ENCODE peak calls at places on chromosomes 3 and 15, in four cellular contexts. R is HEK293T, P is HepG2, X is GM12878. J is an unnamed sample.

GRCh38 chr3:38121832-38122461 is 15.0 kb downstream of the ACAA1 start:
- DNase-seq in R (no peak), P (no peak), X (no peak), J (no peak)

GRCh38 chr3:102089904-102090492 is 240.7 kb downstream of the NFKBIZ start:
- DNase-seq in X (no peak), R (peak), P (no peak), J (no peak)

GRCh38 chr3:188656196-188656982 is 502.4 kb downstream of the LPP start:
- DNase-seq in P (no peak), X (no peak), R (no peak), J (no peak)

GRCh38 chr3:18098960-18099587 is 326.1 kb downstream of the SATB1 start:
- DNase-seq in R (no peak), P (no peak), X (no peak), J (no peak)

GRCh38 chr3:131738095-131738494 is 235.3 kb upstream of the MRPL3 start:
- DNase-seq in R (no peak), P (no peak), X (no peak), J (no peak)

GRCh38 chr15:83112233-83112958 is 5.0 kb downstream of the TM6SF1 start:
- DNase-seq in X (no peak), P (no peak), R (no peak), J (no peak)

GRCh38 chr15:56965614-56966013 is 47.2 kb downstream of the TCF12 start:
- DNase-seq in P (no peak), X (no peak), R (no peak), J (no peak)

GRCh38 chr3:134330895-134331810 is 43.1 kb downstream of the AMOTL2 start:
- DNase-seq in P (no peak), R (no peak), X (no peak), J (no peak)

GRCh38 chr3:85785766-85786165 is 827.0 kb downstream of the CADM2 start:
- DNase-seq in R (no peak), X (no peak), P (no peak), J (no peak)

GRCh38 chr3:171351676-171352075 is 108.5 kb downstream of the TNIK start:
- DNase-seq in P (no peak), X (no peak), R (no peak), J (no peak)

GRCh38 chr15:99526174-99526573 is 39.6 kb upstream of the MEF2A start:
- DNase-seq in X (no peak), R (no peak), P (no peak), J (no peak)

GRCh38 chr3:123373535-123373987 is 75.3 kb downstream of the ADCY5 start:
- DNase-seq in R (no peak), P (no peak), X (no peak), J (peak)

GRCh38 chr3:123385981-123386380 is 62.9 kb downstream of the ADCY5 start:
- DNase-seq in R (no peak), X (no peak), P (no peak), J (no peak)

GRCh38 chr3:172246107-172246870 is 202.0 kb downstream of the GHSR start:
- DNase-seq in P (no peak), R (no peak), X (no peak), J (no peak)

GRCh38 chr3:194606163-194606562 is 27.1 kb downstream of the TMEM44 start:
- DNase-seq in P (no peak), R (no peak), X (no peak), J (no peak)

GRCh38 chr3:1190576-1190975 is 97.8 kb downstream of the CNTN6 start:
- DNase-seq in R (no peak), P (no peak), X (no peak), J (no peak)

GRCh38 chr3:25820372-25820771 is 30.5 kb downstream of the OXSM start:
- DNase-seq in P (no peak), R (no peak), X (no peak), J (no peak)

GRCh38 chr15:84737005-84737404 is 11.4 kb upstream of the ZNF592 start:
- DNase-seq in P (no peak), R (no peak), X (no peak), J (no peak)

GRCh38 chr3:158847466-158847849 is 45.6 kb downstream of the MFSD1 start:
- DNase-seq in X (no peak), R (no peak), P (no peak), J (no peak)

GRCh38 chr15:40459391-40460015 is 11.3 kb upstream of the CHST14 start:
- DNase-seq in R (no peak), X (no peak), P (no peak), J (no peak)

DNA sequence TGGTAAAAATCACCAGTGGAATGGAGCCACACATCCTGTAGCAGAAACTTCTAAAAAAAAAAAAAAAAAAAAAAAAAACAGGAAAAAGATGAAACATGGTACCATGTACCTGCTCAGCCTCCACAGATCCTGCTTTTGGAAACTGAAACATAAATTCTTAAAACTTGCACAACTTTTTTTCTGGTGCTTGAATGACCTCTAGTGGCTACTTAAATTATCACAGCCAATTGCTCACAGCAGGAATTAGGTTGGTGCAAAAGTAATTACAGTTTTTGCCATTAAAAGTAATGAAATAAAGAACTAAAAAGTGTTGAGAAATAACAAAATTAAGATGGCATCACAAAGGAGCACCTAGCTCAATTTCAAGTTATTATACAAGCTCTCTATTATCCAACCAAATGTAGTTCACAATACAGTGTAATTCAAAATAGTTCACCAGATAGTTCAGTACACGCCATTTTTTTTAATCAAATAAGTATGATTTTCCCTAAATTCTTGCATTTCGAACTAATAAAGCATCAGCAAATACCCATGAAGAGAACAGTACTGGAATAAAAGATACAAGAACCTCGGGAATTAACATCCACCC is 80.6 kb downstream of the ULK4 start:
- DNase-seq in X (no peak), P (peak), R (peak), J (peak)
- TF ChIP-seq TARDBP in X (no peak), P (no peak), R (no peak), J (no peak)

GRCh38 chr15:71458089-71458660 is 342.9 kb downstream of the THSD4 start:
- DNase-seq in X (no peak), P (no peak), R (no peak), J (no peak)

GRCh38 chr15:71461748-71462147 is 346.5 kb downstream of the THSD4 start:
- DNase-seq in X (no peak), P (no peak), R (no peak), J (no peak)

GRCh38 chr15:71462638-71463037 is 347.4 kb downstream of the THSD4 start:
- DNase-seq in X (no peak), R (no peak), P (no peak), J (no peak)

GRCh38 chr15:71465109-71465508 is 345.2 kb upstream of the NR2E3 start:
- DNase-seq in X (no peak), R (no peak), P (no peak), J (no peak)

DNA sequence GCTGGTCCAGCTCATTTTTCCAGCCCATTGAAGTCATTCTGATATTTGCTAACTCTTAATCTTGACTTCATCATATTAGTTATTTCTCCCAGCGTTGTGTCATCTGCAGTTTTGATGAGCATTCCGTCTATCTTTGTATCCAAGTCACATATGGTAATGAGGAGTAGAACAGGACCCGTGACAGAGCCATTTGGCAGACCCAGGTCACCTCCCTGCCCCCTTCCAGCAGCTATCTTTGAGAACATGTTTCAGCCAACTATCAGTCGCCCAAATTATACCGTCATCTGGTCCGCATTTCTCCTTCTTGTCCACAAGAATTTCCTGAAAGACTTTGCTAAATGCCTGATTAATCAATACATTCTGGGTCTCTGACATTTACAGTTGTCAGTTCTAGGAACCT is 347.2 kb upstream of the NR2E3 start:
- DNase-seq in X (no peak), P (no peak), R (no peak), J (no peak)
- TF ChIP-seq TARDBP in X (no peak), P (no peak), R (no peak), J (no peak)

GRCh38 chr3:155553800-155554199 is 191.1 kb downstream of the PLCH1 start:
- DNase-seq in R (no peak), X (no peak), P (peak), J (no peak)
- TF ChIP-seq TARDBP in R (no peak), X (no peak), P (no peak), J (no peak)

GRCh38 chr3:177427096-177427495 is 229.8 kb upstream of the TBL1XR1 start:
- DNase-seq in X (peak), R (no peak), P (no peak), J (no peak)

GRCh38 chr3:177425042-177425441 is 227.8 kb upstream of the TBL1XR1 start:
- DNase-seq in P (no peak), X (no peak), R (no peak), J (no peak)

GRCh38 chr3:177427540-177427939 is 230.3 kb upstream of the TBL1XR1 start:
- DNase-seq in P (no peak), X (no peak), R (no peak), J (no peak)

GRCh38 chr3:177424541-177424940 is 227.3 kb upstream of the TBL1XR1 start:
- DNase-seq in X (no peak), P (no peak), R (no peak), J (no peak)

GRCh38 chr3:177426151-177426904 is 229.0 kb upstream of the TBL1XR1 start:
- DNase-seq in P (no peak), R (no peak), X (no peak), J (no peak)
- TF ChIP-seq TARDBP in P (no peak), R (no peak), X (no peak), J (no peak)

GRCh38 chr3:10549617-10550228 is 44.3 kb upstream of the ATP2B2 start:
- DNase-seq in R (no peak), P (no peak), X (no peak), J (no peak)

GRCh38 chr3:10550705-10551104 is 45.3 kb upstream of the ATP2B2 start:
- DNase-seq in R (no peak), X (no peak), P (no peak), J (no peak)

GRCh38 chr3:10547413-10547812 is 42.0 kb upstream of the ATP2B2 start:
- DNase-seq in R (no peak), P (no peak), X (no peak), J (no peak)

GRCh38 chr3:10547841-10548783 is 42.7 kb upstream of the ATP2B2 start:
- DNase-seq in R (no peak), X (no peak), P (no peak), J (no peak)

GRCh38 chr3:10548997-10549396 is 43.6 kb upstream of the ATP2B2 start:
- DNase-seq in P (no peak), X (no peak), R (no peak), J (no peak)
- TF ChIP-seq TARDBP in P (no peak), X (no peak), R (no peak), J (no peak)

DNA sequence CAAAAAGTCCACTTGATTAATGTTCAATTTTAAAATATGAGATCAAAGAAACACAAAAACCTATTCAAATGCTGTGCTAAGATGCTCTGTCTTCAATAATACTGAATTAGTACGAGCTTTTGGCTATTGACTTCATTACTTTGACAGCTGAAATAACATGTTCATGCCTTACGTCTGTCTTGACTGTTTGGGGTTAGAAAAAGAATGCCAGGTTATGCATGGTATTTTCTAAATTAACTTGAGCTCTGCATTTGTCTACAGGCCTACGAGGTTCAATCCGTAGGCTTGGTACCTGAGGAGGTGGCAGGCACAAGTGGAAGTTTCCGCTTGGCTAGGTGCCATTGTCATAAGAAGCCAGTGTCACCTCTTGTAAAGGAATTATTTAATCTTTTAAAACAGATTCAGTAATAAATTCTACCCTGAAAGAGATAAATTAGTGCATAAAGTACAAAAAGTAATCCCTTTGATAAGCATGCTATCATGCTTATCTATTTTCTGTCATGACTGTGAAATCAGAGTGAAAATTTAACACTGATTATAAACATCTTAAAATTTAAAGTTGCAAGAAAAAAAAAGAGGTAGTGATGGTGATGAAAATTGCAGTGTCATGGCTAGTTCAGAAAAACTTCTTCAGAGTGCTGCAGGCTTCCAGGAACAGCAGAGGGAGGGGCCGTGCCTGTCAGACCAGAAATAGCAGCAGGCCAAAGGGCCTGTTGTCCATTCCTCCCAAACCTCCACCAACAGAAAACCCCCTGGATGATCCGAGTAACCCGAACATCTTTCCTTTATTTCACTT is 115.7 kb downstream of the ARRDC4 start:
- DNase-seq in R (no peak), P (no peak), X (no peak), J (peak)
- TF ChIP-seq TARDBP in R (no peak), P (no peak), X (no peak), J (no peak)

GRCh38 chr15:71295242-71296031 is 180.2 kb downstream of the THSD4 start:
- DNase-seq in R (no peak), P (peak), X (no peak), J (no peak)

GRCh38 chr15:71294251-71294635 is 179.0 kb downstream of the THSD4 start:
- DNase-seq in R (no peak), X (no peak), P (no peak), J (no peak)

GRCh38 chr15:71291723-71292122 is 176.5 kb downstream of the THSD4 start:
- DNase-seq in P (no peak), R (no peak), X (no peak), J (no peak)

GRCh38 chr15:71296032-71296686 is 180.9 kb downstream of the THSD4 start:
- DNase-seq in X (no peak), P (no peak), R (no peak), J (no peak)

DNA sequence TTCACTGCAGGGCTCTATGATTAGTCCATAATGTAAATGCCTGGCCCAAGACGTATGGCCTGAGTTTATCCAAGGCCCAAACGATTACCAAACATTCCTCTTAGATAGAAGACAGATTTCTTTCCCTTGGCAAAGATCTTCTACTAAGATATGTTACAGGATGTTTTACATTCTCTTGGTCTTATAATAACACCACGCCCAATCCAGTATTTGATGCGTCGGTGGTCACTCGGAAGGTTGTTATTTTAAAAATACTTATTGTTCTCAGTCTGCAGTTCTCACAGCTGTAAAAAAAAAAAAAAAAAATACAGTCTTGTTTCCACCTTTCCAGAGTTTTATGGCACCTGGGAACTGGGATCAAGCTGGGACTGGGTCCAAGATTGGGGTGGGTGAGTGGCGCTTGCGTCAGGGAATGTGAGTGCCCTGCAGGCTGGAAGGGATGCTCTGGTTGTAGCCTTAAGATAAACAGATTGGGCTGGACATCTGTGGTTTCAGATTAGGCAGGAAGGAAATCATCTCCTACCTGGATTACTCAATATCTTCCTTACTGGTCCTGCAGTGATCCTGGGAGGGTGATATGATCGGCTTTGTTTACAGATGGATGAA is 179.5 kb downstream of the THSD4 start:
- DNase-seq in P (no peak), X (no peak), R (no peak), J (no peak)
- TF ChIP-seq TARDBP in P (no peak), X (no peak), R (no peak), J (no peak)

DNA sequence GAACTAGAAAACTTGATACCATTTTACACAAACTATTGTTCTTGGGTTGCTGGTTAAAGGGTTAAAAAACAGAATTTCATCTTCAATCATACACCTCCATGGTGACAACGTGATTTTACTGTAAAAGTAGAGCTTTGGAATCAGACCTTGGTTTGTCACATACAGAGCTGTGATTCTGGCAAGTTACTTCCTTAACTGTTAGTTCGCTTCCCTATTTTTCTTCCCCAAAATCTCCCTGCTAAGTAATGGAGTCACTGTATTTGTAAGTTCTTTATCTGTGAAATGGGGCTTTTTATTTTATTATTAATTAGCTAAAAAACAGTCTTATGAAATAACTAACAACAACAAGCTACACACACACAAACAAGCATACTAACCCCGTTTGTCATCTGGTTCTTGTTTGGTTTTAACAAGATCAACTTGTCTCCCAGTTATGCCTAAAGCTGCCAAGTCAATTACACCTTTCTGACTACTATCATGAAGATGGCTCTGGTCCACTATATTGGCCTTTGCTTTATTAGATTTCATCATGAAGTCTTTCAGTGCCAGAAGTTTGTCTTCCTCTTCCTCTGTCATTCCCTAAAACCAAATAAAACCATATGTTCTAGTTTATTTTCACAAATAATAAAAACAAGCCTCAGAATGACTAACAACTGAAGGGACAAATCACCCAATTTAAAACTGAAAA is 38.6 kb downstream of the PIK3R4 start:
- DNase-seq in X (no peak), R (no peak), P (no peak), J (no peak)
- TF ChIP-seq TARDBP in X (no peak), R (no peak), P (no peak), J (no peak)

J was measured in K562.